ENCODE peak calls at places on chromosome 14, in five cellular contexts. J is H1, N is GM12878, S is HepG2, O is HCT116. M is an unnamed sample.
A peak's percentile ranks its signal among the peaks of the same experiment; 100 is the strongest.

GRCh38 chr14:63134801-63135200 is 69.4 kb upstream of the RHOJ start:
- DNase-seq in O (no peak), N (no peak), S (no peak), J (no peak), M (no peak)

GRCh38 chr14:93173943-93174395 is 10.7 kb downstream of the MOAP1 start:
- DNase-seq in J (no peak), N (no peak), S (no peak), O (no peak), M (no peak)

GRCh38 chr14:26597136-26598080 is at the start of gene NOVA1:
- DNase-seq in S (no peak), O (no peak), N (no peak), J (peak; percentile 1), M (no peak)

GRCh38 chr14:89349196-89350008 is 67.6 kb downstream of the FOXN3 start:
- DNase-seq in O (no peak), N (no peak), S (no peak), J (no peak), M (peak; percentile 56)

GRCh38 chr14:96762650-96763049 is 34.5 kb upstream of the VRK1 start:
- DNase-seq in O (peak; percentile 80), J (peak; percentile 15), S (peak; percentile 67), N (peak; percentile 65), M (peak; percentile 25)

GRCh38 chr14:34810028-34810427 is 65.1 kb downstream of the BAZ1A start:
- DNase-seq in S (no peak), N (no peak), O (no peak), J (no peak), M (no peak)

GRCh38 chr14:90381999-90382451 is 14.8 kb upstream of the CALM1 start:
- DNase-seq in S (peak; percentile 55), N (no peak), O (no peak), J (no peak), M (no peak)

GRCh38 chr14:45902241-45902640 is 649.2 kb upstream of the MIS18BP1 start:
- DNase-seq in S (no peak), N (no peak), O (no peak), J (no peak), M (no peak)

GRCh38 chr14:102592969-102593840 is 756 bp downstream of the RCOR1 start:
- DNase-seq in S (no peak), J (no peak), N (no peak), O (no peak), M (no peak)

GRCh38 chr14:44154889-44155288 is 352.2 kb downstream of the FSCB start:
- DNase-seq in S (no peak), O (no peak), J (no peak), N (no peak), M (no peak)

GRCh38 chr14:23076785-23077408 is 18.0 kb downstream of the ACIN1 start:
- DNase-seq in J (no peak), S (peak; percentile 68), O (no peak), N (no peak), M (no peak)

GRCh38 chr14:35829449-35829848 is 3.3 kb downstream of the BRMS1L start:
- DNase-seq in J (no peak), O (no peak), S (no peak), N (no peak), M (no peak)

GRCh38 chr14:77158175-77158908 is 16.8 kb upstream of the ZDHHC22 start:
- DNase-seq in N (no peak), O (no peak), J (no peak), S (no peak), M (no peak)

GRCh38 chr14:54686871-54687749 is 120.2 kb downstream of the SAMD4A start:
- DNase-seq in O (no peak), J (no peak), N (no peak), S (no peak), M (no peak)

GRCh38 chr14:103155013-103155412 is 31.8 kb downstream of the TNFAIP2 start:
- DNase-seq in N (no peak), J (no peak), S (peak; percentile 69), O (peak; percentile 61), M (no peak)

GRCh38 chr14:68846466-68846865 is 53.6 kb upstream of the ZFP36L1 start:
- DNase-seq in N (no peak), S (no peak), J (no peak), O (no peak), M (no peak)

GRCh38 chr14:96832351-96832750 is 35.2 kb downstream of the VRK1 start:
- DNase-seq in J (no peak), S (no peak), N (no peak), O (no peak), M (no peak)

GRCh38 chr14:77026930-77027537 is 1.5 kb downstream of the IRF2BPL start:
- DNase-seq in J (no peak), N (no peak), S (no peak), O (no peak), M (no peak)

GRCh38 chr14:52377940-52378339 is 63.8 kb downstream of the PTGER2 start:
- DNase-seq in O (no peak), J (no peak), S (no peak), N (no peak), M (peak; percentile 3)

GRCh38 chr14:45128963-45129629 is 5.2 kb downstream of the FKBP3 start:
- DNase-seq in N (no peak), O (no peak), S (no peak), J (no peak), M (no peak)

GRCh38 chr14:104439625-104440024 is 139.9 kb upstream of the C14orf180 start:
- DNase-seq in O (no peak), N (no peak), J (no peak), S (no peak), M (no peak)
- TF ChIP-seq YY1 in O (no peak), N (no peak), J (no peak), S (no peak), M (no peak)

DNA sequence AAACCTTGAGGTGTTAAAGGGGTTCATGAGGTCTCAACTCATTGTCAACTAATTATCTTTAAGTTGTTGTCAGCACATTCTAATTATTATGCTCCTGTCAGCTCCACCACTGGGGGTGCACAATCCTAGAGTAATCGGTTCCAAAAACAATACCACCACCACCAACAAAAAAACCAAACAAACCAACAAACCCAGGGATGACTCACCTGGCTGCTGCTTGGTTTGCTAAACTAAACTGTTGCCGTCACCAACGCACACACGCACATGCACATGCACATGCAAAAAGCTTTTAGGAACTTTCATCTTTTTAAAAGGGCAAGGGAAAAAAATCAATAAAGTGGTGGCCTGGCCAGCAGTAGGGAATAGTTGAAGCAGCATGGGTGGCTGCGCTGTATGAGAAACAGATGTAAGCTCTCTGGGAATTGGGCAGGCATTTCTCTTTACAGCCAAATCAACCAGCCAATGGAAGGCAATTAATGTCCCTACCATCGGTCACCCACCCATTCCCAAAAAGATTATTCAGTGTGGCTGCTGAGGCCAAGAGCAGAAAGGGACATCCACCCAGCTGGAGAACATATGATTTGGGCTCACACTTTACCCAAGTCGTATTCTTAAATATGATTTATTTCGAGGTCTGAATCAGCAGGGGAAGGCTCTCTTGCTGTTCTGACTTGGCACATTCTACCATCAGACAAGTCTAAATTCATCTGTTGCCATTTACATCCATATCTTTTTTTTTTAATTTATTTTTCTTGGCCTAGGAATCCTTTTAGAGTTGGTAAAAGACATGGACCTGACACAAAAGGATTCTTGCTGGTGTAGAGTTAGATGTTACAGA is 20.0 kb downstream of the TMEM30B start:
- DNase-seq in S (peak; percentile 13), J (no peak), N (no peak), O (peak; percentile 65), M (no peak)
- TF ChIP-seq ZNF274 in S (no peak), J (no peak), N (no peak), O (no peak), M (no peak)

DNA sequence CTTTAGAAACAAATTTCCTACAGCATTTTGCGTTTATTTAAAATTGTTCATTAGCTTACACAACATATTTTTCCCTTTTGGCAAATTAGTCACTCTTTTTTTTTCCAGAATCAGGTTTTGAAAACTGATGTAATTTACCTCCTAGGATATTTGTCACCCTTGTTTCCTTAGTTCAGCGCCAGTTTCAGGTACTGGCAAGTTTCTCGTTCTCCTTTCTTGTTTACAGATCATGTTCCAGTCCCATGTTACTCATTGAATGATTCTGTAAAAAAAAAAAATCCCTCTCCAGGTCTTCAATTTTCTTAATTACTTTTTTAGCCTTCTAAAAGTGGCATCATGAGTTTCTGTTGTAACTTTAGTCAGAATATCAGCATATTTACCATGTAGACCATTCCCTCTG is 2.7 kb downstream of the PPP4R4 start:
- DNase-seq in J (no peak), N (no peak), O (no peak), S (no peak), M (no peak)
- H3K4me1 ChIP-seq in J (no peaks in the 10 kb centered on the region), N (no peaks in the 10 kb centered on the region), O (peaks cover 3% of the 10 kb centered on the region), S (peaks cover 72% of the 10 kb centered on the region), M (no peaks in the 10 kb centered on the region)

GRCh38 chr14:73234029-73234428 is 3.3 kb upstream of the PAPLN start:
- DNase-seq in J (no peak), S (no peak), O (no peak), N (no peak), M (no peak)
- TF ChIP-seq YY1 in J (no peak), S (no peak), O (no peak), N (no peak), M (no peak)

GRCh38 chr14:50335989-50336391 is 23.9 kb downstream of the DMAC2L start:
- DNase-seq in J (no peak), S (no peak), O (no peak), N (no peak), M (no peak)
- TF ChIP-seq ZNF274 in J (no peak), S (no peak), O (no peak), N (no peak), M (no peak)